ENCODE peak calls at places on chromosomes 11 and 22, in nine cellular contexts. O, U, V, Q, P, N, X, J and Z are unnamed samples.

GRCh38 chr11:12291313-12291712 is 86.1 kb upstream of the PARVA start:
- DNase-seq in O (no peak), P (no peak), N (no peak), V (no peak), J (no peak), X (no peak), Q (no peak), U (no peak), Z (no peak)

GRCh38 chr22:34669001-34669400 is 397.0 kb upstream of the ISX start:
- DNase-seq in N (no peak), J (no peak), O (no peak), X (no peak), U (no peak), Q (no peak), V (no peak), P (peak), Z (no peak)

GRCh38 chr11:116193321-116194114 is 579.3 kb downstream of the BUD13 start:
- DNase-seq in U (no peak), V (peak), N (no peak), O (peak), Q (peak), X (no peak), P (peak), J (peak), Z (no peak)

GRCh38 chr11:63945482-63946163 is 6.8 kb downstream of the NAA40 start:
- DNase-seq in P (peak), J (peak), O (peak), X (peak), Q (peak), U (peak), N (peak), V (peak), Z (no peak)

GRCh38 chr22:31561238-31561887 is 65.0 kb downstream of the SFI1 start:
- DNase-seq in Q (peak), J (peak), O (peak), V (peak), N (peak), X (peak), U (peak), P (peak), Z (peak)

GRCh38 chr11:82859746-82860145 is 40.5 kb downstream of the PRCP start:
- DNase-seq in O (no peak), N (no peak), Q (peak), X (no peak), J (no peak), P (no peak), V (no peak), U (no peak), Z (no peak)

GRCh38 chr11:116217006-116217405 is 555.8 kb downstream of the BUD13 start:
- DNase-seq in O (no peak), U (no peak), X (no peak), N (no peak), Q (peak), V (no peak), P (peak), J (no peak), Z (no peak)

GRCh38 chr22:26322179-26322905 is 106.7 kb upstream of the ASPHD2 start:
- DNase-seq in U (no peak), V (no peak), O (no peak), Q (peak), N (no peak), J (no peak), P (peak), X (no peak), Z (no peak)

GRCh38 chr22:26318975-26319374 is 110.1 kb upstream of the ASPHD2 start:
- DNase-seq in P (peak), Q (peak), N (no peak), O (no peak), J (no peak), V (no peak), X (no peak), U (no peak), Z (no peak)

GRCh38 chr11:82267186-82267585 is 466.5 kb downstream of the FAM181B start:
- DNase-seq in J (no peak), X (no peak), V (no peak), Q (no peak), O (no peak), N (no peak), U (no peak), P (peak), Z (no peak)